ENCODE peak calls at places on chromosomes 1 and 21, in six cellular contexts. L is WTC11; N is HFFc6; G is activated CD4-positive, alpha-beta T cell treated with anti-CD3 and anti-CD28 coated beads for 24 hours; B is activated CD8-positive, alpha-beta T cell treated with anti-CD3 and anti-CD28 coated beads for 36 hours; X is heart right ventricle. V is an unnamed sample.

GRCh38 chr1:48617227-48617626 is 145.2 kb upstream of the SPATA6 start:
- DNase-seq in L (no peak), N (no peak), G (no peak), B (no peak), X (no peak), V (peak)

GRCh38 chr1:198001776-198002408 is 84.7 kb downstream of the LHX9 start:
- DNase-seq in L (no peak), N (peak), G (no peak), B (no peak), X (no peak), V (no peak)

GRCh38 chr1:90836345-90836679 is 119.2 kb upstream of the BARHL2 start:
- DNase-seq in L (no peak), N (no peak), G (no peak), B (no peak), X (no peak), V (no peak)

GRCh38 chr1:232620356-232620841 is 9.5 kb downstream of the SIPA1L2 start:
- DNase-seq in L (no peak), N (no peak), G (no peak), B (no peak), X (peak), V (peak)

GRCh38 chr1:204885288-204885711 is 14.6 kb downstream of the NFASC start:
- DNase-seq in L (no peak), N (no peak), G (no peak), B (no peak), X (peak), V (peak)

GRCh38 chr21:42063578-42064521 is 7.3 kb upstream of the UMODL1 start:
- DNase-seq in L (no peak), N (no peak), G (peak), B (peak), X (no peak), V (no peak)

GRCh38 chr21:46325073-46325912 is 1.3 kb downstream of the PCNT start:
- DNase-seq in L (peak), N (peak), G (peak), B (peak), X (peak), V (peak)

GRCh38 chr1:222861057-222861456 is 46.2 kb downstream of the DISP1 start:
- DNase-seq in L (no peak), N (no peak), G (no peak), B (no peak), X (no peak), V (no peak)

GRCh38 chr21:42025392-42026071 is 15.4 kb upstream of the ZBTB21 start:
- DNase-seq in L (no peak), N (peak), G (no peak), B (no peak), X (no peak), V (peak)

GRCh38 chr1:111814305-111814628 is 58.6 kb downstream of the DDX20 start:
- DNase-seq in L (no peak), N (no peak), G (no peak), B (no peak), X (no peak), V (no peak)

GRCh38 chr1:109790735-109791494 is 27.2 kb upstream of the EPS8L3 start:
- DNase-seq in L (peak), N (no peak), G (peak), B (peak), X (peak), V (no peak)

GRCh38 chr1:227891223-227891954 is 56.3 kb downstream of the WNT9A start:
- DNase-seq in L (no peak), N (no peak), G (no peak), B (peak), X (peak), V (no peak)

GRCh38 chr1:154463512-154463990 is 38.5 kb upstream of the TDRD10 start:
- DNase-seq in L (no peak), N (no peak), G (peak), B (peak), X (no peak), V (no peak)

V was measured in AG08395.